ENCODE peak calls at places on chromosomes 13 and 19, in four cellular contexts. G is hepatocyte, I is neuronal stem cell, O is aorta. M is an unnamed sample.

GRCh38 chr19:21569497-21569870 is 64.1 kb downstream of the ZNF429 start:
- DNase-seq in I (no peak), O (peak; percentile 77), G (no peak), M (peak; percentile 27)

GRCh38 chr13:28022848-28023518 is 34.5 kb upstream of the URAD start:
- DNase-seq in O (no peak), G (no peak), I (peak; percentile 12), M (no peak)

GRCh38 chr19:30529876-30530275 is 157.7 kb downstream of the ZNF536 start:
- DNase-seq in G (no peak), I (no peak), O (no peak), M (no peak)

GRCh38 chr19:38386968-38387549 is 775 bp downstream of the GGN start:
- DNase-seq in O (peak; percentile 71), G (peak; percentile 25), I (no peak), M (no peak)

GRCh38 chr13:23851106-23851505 is 38.1 kb downstream of the MIPEP start:
- DNase-seq in G (no peak), I (no peak), O (no peak), M (no peak)

GRCh38 chr19:30778961-30779690 is 406.9 kb downstream of the ZNF536 start:
- DNase-seq in I (no peak), O (no peak), G (no peak), M (no peak)

GRCh38 chr13:38687246-38688229 is 661 bp downstream of the FREM2 start:
- DNase-seq in G (peak; percentile 53), I (no peak), O (no peak), M (no peak)

GRCh38 chr13:46386996-46387851 is at the start of gene RUBCNL:
- DNase-seq in O (peak; percentile 77), G (peak; percentile 39), I (peak; percentile 57), M (peak; percentile 1)

GRCh38 chr19:58328999-58329398 is 2.2 kb downstream of the ZSCAN22 start:
- DNase-seq in I (peak; percentile 47), O (no peak), G (no peak), M (no peak)

GRCh38 chr13:67052550-67053237 is 177.4 kb downstream of the PCDH9 start:
- DNase-seq in I (no peak), O (no peak), G (no peak), M (no peak)

GRCh38 chr13:50268500-50268899 is 253.3 kb downstream of the KCNRG start:
- DNase-seq in I (no peak), G (no peak), O (no peak), M (no peak)

GRCh38 chr13:44259045-44260042 is 114.3 kb upstream of the SERP2 start:
- DNase-seq in I (no peak), G (peak; percentile 19), O (peak; percentile 82), M (peak; percentile 40)

GRCh38 chr19:37931941-37932655 is 25.1 kb downstream of the SIPA1L3 start:
- DNase-seq in G (peak; percentile 88), I (peak; percentile 70), O (peak; percentile 77), M (no peak)

GRCh38 chr19:55283548-55284393 is at the start of gene BRSK1:
- DNase-seq in O (peak; percentile 77), G (peak; percentile 81), I (peak; percentile 76), M (peak; percentile 26)

GRCh38 chr19:55284405-55285058 is 735 bp downstream of the BRSK1 start:
- DNase-seq in G (no peak), I (no peak), O (no peak), M (no peak)

GRCh38 chr19:55287361-55288079 is 3.7 kb downstream of the BRSK1 start:
- DNase-seq in I (no peak), G (no peak), O (peak; percentile 43), M (no peak)

GRCh38 chr19:55289117-55289796 is 5.5 kb downstream of the BRSK1 start:
- DNase-seq in O (no peak), G (no peak), I (no peak), M (no peak)

GRCh38 chr19:55285225-55285890 is 1.6 kb downstream of the BRSK1 start:
- DNase-seq in I (no peak), O (no peak), G (no peak), M (no peak)
- H3K27ac ChIP-seq in I (peak overlapping the region; percentile 58), O (no peak overlapping the region), G (peak overlapping the region; percentile 81), M (no peak overlapping the region)

GRCh38 chr13:54627973-54628372 is 1599.4 kb downstream of the OLFM4 start:
- DNase-seq in O (no peak), I (no peak), G (no peak), M (no peak)
- H3K27ac ChIP-seq in O (no peak overlapping the region), I (no peak overlapping the region), G (no peak overlapping the region), M (no peak overlapping the region)

DNA sequence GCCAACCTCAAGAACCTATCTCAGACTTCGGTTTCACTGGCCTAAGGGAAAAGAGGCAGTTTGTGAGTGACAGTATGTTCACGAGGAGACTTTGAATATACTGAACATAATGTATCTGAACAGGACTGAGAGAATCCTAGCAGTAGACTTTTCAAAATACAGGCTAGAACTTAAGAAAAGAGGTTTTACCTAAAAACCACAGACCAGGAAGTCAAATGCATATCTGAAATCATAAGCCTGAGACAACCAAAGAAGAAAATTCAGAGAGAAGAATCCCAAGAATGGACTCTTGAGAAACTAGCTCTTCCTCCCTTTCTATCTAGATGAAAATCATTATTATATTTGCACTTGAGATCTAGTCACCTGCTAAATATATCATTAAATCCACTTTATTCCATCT is 17.6 kb downstream of the MYCBP2 start:
- DNase-seq in O (no peak), I (no peak), G (no peak), M (no peak)
- H3K27ac ChIP-seq in O (no peak overlapping the region), I (no peak overlapping the region), G (no peak overlapping the region), M (no peak overlapping the region)

DNA sequence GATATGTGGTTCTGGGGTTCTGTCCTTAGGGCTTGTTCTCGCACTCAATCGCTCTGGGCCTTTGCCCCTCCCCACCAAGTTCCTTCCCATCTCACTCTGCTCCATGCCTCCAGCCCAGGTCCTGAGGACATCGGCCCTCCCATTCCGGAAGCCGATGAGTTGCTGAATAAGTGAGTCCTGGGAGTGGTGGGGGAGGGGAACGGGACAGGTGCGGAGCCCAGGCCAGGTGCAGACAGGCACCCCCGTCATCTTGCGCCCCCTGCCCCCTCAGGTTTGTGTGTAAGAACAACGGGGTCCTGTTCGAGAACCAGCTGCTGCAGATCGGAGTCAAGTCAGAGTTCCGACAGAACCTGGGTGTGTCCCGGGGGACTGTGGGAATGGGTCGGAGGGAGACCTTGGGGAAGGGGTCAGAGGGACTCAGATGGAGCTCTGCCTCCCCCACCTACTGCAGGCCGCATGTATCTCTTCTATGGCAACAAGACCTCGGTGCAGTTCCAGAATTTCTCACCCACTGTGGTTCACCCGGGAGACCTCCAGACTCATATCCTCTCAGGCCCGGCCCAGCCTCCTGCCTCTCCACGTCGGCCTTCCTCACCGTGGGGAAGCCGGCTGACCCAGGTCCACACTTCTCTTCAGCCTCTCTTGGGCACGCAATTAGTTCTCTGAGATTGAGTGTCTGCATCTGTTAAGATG is 10.1 kb downstream of the FUZ start:
- DNase-seq in O (no peak), G (no peak), I (no peak), M (no peak)
- H3K27ac ChIP-seq in O (no peak overlapping the region), G (no peak overlapping the region), I (no peak overlapping the region), M (no peak overlapping the region)

DNA sequence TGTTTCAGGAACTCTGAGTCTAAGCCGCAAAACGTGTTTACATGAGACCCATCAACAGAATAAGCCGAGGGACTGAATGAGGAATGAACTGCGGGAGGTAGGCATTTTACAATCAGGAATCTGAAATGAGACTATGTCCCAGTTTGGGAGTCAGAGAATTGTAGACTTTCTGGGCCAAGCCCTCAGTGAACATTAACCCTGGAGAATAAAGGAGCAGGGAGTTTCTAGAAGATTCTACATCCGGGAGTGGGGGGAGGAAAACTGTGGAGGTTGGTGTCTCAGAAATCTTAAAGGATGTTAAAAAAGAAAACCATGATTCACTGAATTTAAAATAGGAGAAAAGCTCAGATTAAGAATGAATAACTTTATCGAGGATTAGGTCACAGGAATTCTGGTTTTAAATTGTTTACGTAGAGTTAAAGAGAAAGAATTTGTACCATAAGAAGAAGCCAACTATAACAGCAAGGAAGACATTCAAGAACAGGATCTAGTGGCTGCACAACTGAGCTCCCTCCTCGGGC is 18.5 kb downstream of the RFX2 start:
- DNase-seq in O (no peak), I (no peak), G (peak; percentile 50), M (no peak)
- H3K27ac ChIP-seq in O (peak overlapping the region; percentile 93), I (no peak overlapping the region), G (peak overlapping the region; percentile 93), M (no peak overlapping the region)

GRCh38 chr13:113876341-113877148 is 12.7 kb upstream of the GAS6 start:
- DNase-seq in O (no peak), I (no peak), G (no peak), M (no peak)

GRCh38 chr13:113874177-113874576 is 10.3 kb upstream of the GAS6 start:
- DNase-seq in G (no peak), I (no peak), O (no peak), M (no peak)

GRCh38 chr13:113875429-113875815 is 11.5 kb upstream of the GAS6 start:
- DNase-seq in I (no peak), G (no peak), O (no peak), M (no peak)

GRCh38 chr13:113875829-113876228 is 12.0 kb upstream of the GAS6 start:
- DNase-seq in O (no peak), I (no peak), G (no peak), M (no peak)

GRCh38 chr13:113874579-113875428 is 10.9 kb upstream of the GAS6 start:
- DNase-seq in G (no peak), I (no peak), O (no peak), M (no peak)
- H3K27ac ChIP-seq in G (no peak overlapping the region), I (no peak overlapping the region), O (no peak overlapping the region), M (no peak overlapping the region)

GRCh38 chr19:45848922-45849321 is 14.0 kb downstream of the SYMPK start:
- DNase-seq in G (no peak), O (no peak), I (no peak), M (no peak)
- H3K27ac ChIP-seq in G (no peak overlapping the region), O (no peak overlapping the region), I (no peak overlapping the region), M (no peak overlapping the region)

DNA sequence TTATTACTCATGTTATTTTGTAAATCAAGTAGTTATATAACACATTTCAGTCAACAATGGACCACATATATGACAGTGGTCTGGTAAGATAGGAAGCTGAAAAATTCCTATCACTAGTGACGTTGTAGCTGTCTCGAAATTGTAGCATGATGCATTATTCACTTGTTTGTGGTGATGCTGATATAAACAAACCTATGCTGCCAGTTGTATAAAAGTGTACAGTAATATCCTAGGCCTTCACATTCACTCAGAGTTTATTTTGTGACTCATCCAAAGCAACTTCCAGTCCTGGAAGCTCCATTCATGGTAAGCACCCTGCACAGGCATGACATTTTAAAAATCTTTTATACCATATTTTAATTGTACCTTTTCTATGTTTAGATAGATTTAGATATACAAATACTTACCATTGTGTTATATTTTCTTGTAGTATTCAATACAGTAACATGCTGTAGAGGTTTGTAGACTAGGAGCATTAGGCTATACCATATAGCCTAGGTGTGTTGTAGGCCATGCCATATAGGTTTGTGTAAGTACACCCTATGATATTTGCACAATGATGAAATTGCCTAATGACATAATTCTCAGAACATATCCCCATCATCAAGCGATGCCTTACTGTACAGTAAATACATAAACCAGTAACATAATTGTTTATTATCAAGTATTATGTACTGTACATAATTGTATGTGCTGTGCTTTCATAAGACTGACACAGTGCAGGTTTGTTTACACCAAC is 49.3 kb downstream of the IFT88 start:
- DNase-seq in G (no peak), O (no peak), I (no peak), M (no peak)
- H3K27ac ChIP-seq in G (no peak overlapping the region), O (no peak overlapping the region), I (no peak overlapping the region), M (no peak overlapping the region)

GRCh38 chr19:873084-874019 is 13.9 kb downstream of the CFD start:
- DNase-seq in G (no peak), I (no peak), O (no peak), M (peak; percentile 80)
- H3K27ac ChIP-seq in G (no peak overlapping the region), I (no peak overlapping the region), O (no peak overlapping the region), M (peak overlapping the region; percentile 33)